ENCODE peak calls at places on chromosome 11, in four cellular contexts. S is CD4-positive, CD25-positive, alpha-beta regulatory T cell; V is CD4-positive, alpha-beta T cell; J is naive thymus-derived CD4-positive, alpha-beta T cell. G is an unnamed sample.

GRCh38 chr11:69352715-69353325 is 58.9 kb downstream of the MYEOV start:
- DNase-seq in S (no peak), J (peak; percentile 40), V (no peak), G (no peak)

GRCh38 chr11:76654310-76654851 is 16.2 kb downstream of the LRRC32 start:
- DNase-seq in S (no peak), J (peak; percentile 4), V (no peak), G (no peak)

GRCh38 chr11:15117751-15118150 is 3.0 kb downstream of the INSC start:
- DNase-seq in V (no peak), S (no peak), J (no peak), G (no peak)

GRCh38 chr11:65016705-65017104 is 2.7 kb downstream of the ARL2 start:
- DNase-seq in J (no peak), S (no peak), V (no peak), G (no peak)

GRCh38 chr11:44565746-44566558 is 489 bp downstream of the CD82 start:
- DNase-seq in S (no peak), V (no peak), J (no peak), G (no peak)

GRCh38 chr11:65433657-65434056 is 11.1 kb downstream of the NEAT1 start:
- DNase-seq in S (no peak), J (peak; percentile 3), V (no peak), G (no peak)

GRCh38 chr11:123561046-123561781 is 93.2 kb downstream of the SCN3B start:
- DNase-seq in S (no peak), V (no peak), J (no peak), G (peak; percentile 58)

GRCh38 chr11:86360775-86361395 is 13.8 kb upstream of the CCDC81 start:
- DNase-seq in V (no peak), S (no peak), J (no peak), G (peak; percentile 48)

GRCh38 chr11:17762309-17762974 is 27.9 kb downstream of the KCNC1 start:
- DNase-seq in J (no peak), V (no peak), S (no peak), G (no peak)

GRCh38 chr11:61126266-61126665 is 24.0 kb downstream of the CD5 start:
- DNase-seq in S (no peak), V (no peak), J (no peak), G (peak; percentile 56)

GRCh38 chr11:130315354-130315970 is 745 bp upstream of the ZBTB44 start:
- DNase-seq in J (peak; percentile 54), S (peak; percentile 43), V (peak; percentile 34), G (peak; percentile 34)

GRCh38 chr11:131468565-131468964 is 98.2 kb downstream of the NTM start:
- DNase-seq in S (no peak), V (no peak), J (no peak), G (no peak)

GRCh38 chr11:116513894-116514293 is 258.9 kb downstream of the BUD13 start:
- DNase-seq in V (no peak), J (no peak), S (no peak), G (peak; percentile 69)

GRCh38 chr11:121354192-121354591 is 61.6 kb downstream of the SC5D start:
- DNase-seq in J (no peak), S (no peak), V (no peak), G (no peak)

GRCh38 chr11:64933935-64934693 is 1.6 kb downstream of the GPHA2 start:
- DNase-seq in J (no peak), V (no peak), S (no peak), G (no peak)

GRCh38 chr11:59212744-59213573 is at the start of gene MPEG1:
- DNase-seq in V (no peak), S (no peak), J (no peak), G (no peak)

GRCh38 chr11:119590651-119591308 is 138.2 kb downstream of the NECTIN1 start:
- DNase-seq in V (no peak), S (no peak), J (no peak), G (peak; percentile 58)

GRCh38 chr11:1574256-1575242 is 2.5 kb upstream of the DUSP8 start:
- DNase-seq in V (peak; percentile 55), S (peak; percentile 65), J (peak; percentile 76), G (peak; percentile 73)

GRCh38 chr11:130477646-130478203 is 29.3 kb downstream of the ADAMTS15 start:
- DNase-seq in J (no peak), V (no peak), S (no peak), G (no peak)

GRCh38 chr11:102833731-102834130 is 9.7 kb downstream of the MMP3 start:
- DNase-seq in J (no peak), V (no peak), S (no peak), G (no peak)

GRCh38 chr11:102110761-102111010 is 439 bp downstream of the YAP1 start:
- DNase-seq in J (peak; percentile 32), V (peak; percentile 0), S (no peak), G (no peak)

GRCh38 chr11:83566948-83567347 is 280.8 kb upstream of the CCDC90B start:
- DNase-seq in S (no peak), V (no peak), J (no peak), G (no peak)

GRCh38 chr11:103961010-103961409 is 75.4 kb upstream of the DDI1 start:
- DNase-seq in S (no peak), V (no peak), J (no peak), G (no peak)

GRCh38 chr11:85784907-85785306 is 26.0 kb downstream of the SYTL2 start:
- DNase-seq in J (no peak), S (no peak), V (no peak), G (no peak)

GRCh38 chr11:55106391-55106790 is 155.6 kb upstream of the TRIM48 start:
- DNase-seq in S (no peak), J (no peak), V (no peak), G (no peak)
- H3K9me3 ChIP-seq in S (peaks cover 2% of the 10 kb centered on the region), J (peaks cover 9% of the 10 kb centered on the region), V (peaks cover 14% of the 10 kb centered on the region), G (peaks cover 45% of the 10 kb centered on the region)

DNA sequence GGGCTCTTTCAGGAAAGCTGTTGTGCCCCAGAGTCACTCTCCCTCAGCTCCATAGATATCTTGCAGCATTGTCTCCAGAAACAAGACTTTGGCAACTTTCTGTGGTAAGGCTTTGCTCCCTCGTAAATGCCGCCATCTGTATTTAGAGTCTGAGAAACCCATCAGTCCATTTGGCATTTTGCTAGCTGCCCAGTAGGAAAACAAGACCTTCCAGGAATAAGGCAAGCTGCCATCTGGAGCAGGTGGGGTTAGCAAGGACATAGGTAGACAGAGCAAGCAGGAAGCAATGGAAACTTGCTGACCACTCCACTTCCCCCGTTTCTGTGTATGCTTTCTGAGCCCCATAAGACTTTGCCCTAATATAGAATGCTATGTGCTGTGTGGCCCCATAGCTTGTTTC is 131.9 kb downstream of the SPATA19 start:
- DNase-seq in J (no peak), V (no peak), S (no peak), G (no peak)
- H3K9me3 ChIP-seq in J (no peaks in the 10 kb centered on the region), V (no peaks in the 10 kb centered on the region), S (no peaks in the 10 kb centered on the region), G (no peaks in the 10 kb centered on the region)

GRCh38 chr11:73949246-73949645 is 1.6 kb upstream of the DNAJB13 start:
- DNase-seq in J (no peak), S (no peak), V (no peak), G (no peak)
- H3K9me3 ChIP-seq in J (no peaks in the 10 kb centered on the region), S (no peaks in the 10 kb centered on the region), V (no peaks in the 10 kb centered on the region), G (no peaks in the 10 kb centered on the region)

GRCh38 chr11:110526323-110526722 is 96.6 kb downstream of the FDX1 start:
- DNase-seq in J (no peak), S (no peak), V (no peak), G (no peak)
- H3K9me3 ChIP-seq in J (no peaks in the 10 kb centered on the region), S (no peaks in the 10 kb centered on the region), V (no peaks in the 10 kb centered on the region), G (no peaks in the 10 kb centered on the region)

GRCh38 chr11:94814238-94814976 is 46.3 kb downstream of the AMOTL1 start:
- DNase-seq in S (no peak), V (no peak), J (no peak), G (no peak)
- H3K9me3 ChIP-seq in S (peaks cover 5% of the 10 kb centered on the region), V (no peaks in the 10 kb centered on the region), J (no peaks in the 10 kb centered on the region), G (peaks cover 36% of the 10 kb centered on the region)